ENCODE peak calls at places on chromosomes 13 and 19, in four cellular contexts. One of them, this sample, is unnamed.

GRCh38 chr19:56367829-56368711 is 25.3 kb downstream of the ZNF582 start:
- DNase-seq in neural progenitor cell: peak
- DNase-seq in activated CD4-positive, CD25-positive, alpha-beta regulatory T cell: peak
- DNase-seq in HT1080: peak
- DNase-seq in this sample: peak

GRCh38 chr19:52590728-52591127 is 20.6 kb downstream of the ZNF701 start:
- DNase-seq in activated CD4-positive, CD25-positive, alpha-beta regulatory T cell: no peak
- DNase-seq in neural progenitor cell: peak
- DNase-seq in HT1080: no peak
- DNase-seq in this sample: no peak

GRCh38 chr13:90884066-90884465 is 463.4 kb upstream of the MIR17HG start:
- DNase-seq in HT1080: no peak
- DNase-seq in activated CD4-positive, CD25-positive, alpha-beta regulatory T cell: no peak
- DNase-seq in neural progenitor cell: no peak
- DNase-seq in this sample: no peak

GRCh38 chr19:10805075-10805757 is 30.8 kb downstream of the TMED1 start:
- DNase-seq in HT1080: no peak
- DNase-seq in activated CD4-positive, CD25-positive, alpha-beta regulatory T cell: no peak
- DNase-seq in neural progenitor cell: no peak
- DNase-seq in this sample: no peak

GRCh38 chr13:103625194-103625593 is 559.0 kb upstream of the SLC10A2 start:
- DNase-seq in HT1080: no peak
- DNase-seq in neural progenitor cell: no peak
- DNase-seq in activated CD4-positive, CD25-positive, alpha-beta regulatory T cell: no peak
- DNase-seq in this sample: no peak

GRCh38 chr13:112062619-112063308 is 4.2 kb upstream of the SOX1 start:
- DNase-seq in HT1080: no peak
- DNase-seq in neural progenitor cell: peak
- DNase-seq in activated CD4-positive, CD25-positive, alpha-beta regulatory T cell: no peak
- DNase-seq in this sample: peak

GRCh38 chr13:36344886-36345437 is 1.2 kb downstream of the SPART start:
- DNase-seq in HT1080: peak
- DNase-seq in neural progenitor cell: peak
- DNase-seq in activated CD4-positive, CD25-positive, alpha-beta regulatory T cell: no peak
- DNase-seq in this sample: peak

GRCh38 chr13:51768378-51768921 is 35.5 kb downstream of the DHRS12 start:
- DNase-seq in neural progenitor cell: peak
- DNase-seq in HT1080: no peak
- DNase-seq in activated CD4-positive, CD25-positive, alpha-beta regulatory T cell: no peak
- DNase-seq in this sample: peak

GRCh38 chr19:34184880-34185491 is 12.7 kb downstream of the LSM14A start:
- DNase-seq in HT1080: no peak
- DNase-seq in activated CD4-positive, CD25-positive, alpha-beta regulatory T cell: no peak
- DNase-seq in neural progenitor cell: no peak
- DNase-seq in this sample: no peak